ENCODE peak calls at places on chromosome 9, in seven cellular contexts. M is ovary, I is IMR-90, R is lung, X is adipocyte, F is aorta, S is heart left ventricle. Y is an unnamed sample.

GRCh38 chr9:93824386-93825294 is 130.5 kb downstream of the BARX1 start:
- DNase-seq in F (no peak), I (no peak), S (no peak), X (no peak), M (no peak), R (no peak), Y (no peak)

GRCh38 chr9:105308448-105309412 is 64.3 kb downstream of the SLC44A1 start:
- DNase-seq in M (no peak), S (no peak), I (no peak), X (no peak), F (no peak), R (no peak), Y (no peak)

GRCh38 chr9:93684806-93685553 is 108.6 kb downstream of the PHF2 start:
- DNase-seq in X (peak; percentile 22), I (peak; percentile 24), S (no peak), F (peak; percentile 15), M (no peak), R (peak; percentile 10), Y (no peak)

GRCh38 chr9:78121488-78121887 is 89.9 kb upstream of the GNAQ start:
- DNase-seq in I (peak; percentile 58), F (peak; percentile 80), M (peak; percentile 48), R (peak; percentile 72), X (peak; percentile 78), S (peak; percentile 38), Y (peak; percentile 69)

GRCh38 chr9:14156046-14156445 is 157.9 kb downstream of the NFIB start:
- DNase-seq in S (no peak), F (no peak), M (no peak), R (no peak), X (no peak), I (no peak), Y (no peak)

GRCh38 chr9:2863831-2864230 is 19.9 kb upstream of the PUM3 start:
- DNase-seq in F (no peak), S (no peak), R (no peak), M (no peak), I (no peak), X (no peak), Y (no peak)

GRCh38 chr9:77375956-77376532 is 198.7 kb downstream of the VPS13A start:
- DNase-seq in F (no peak), S (no peak), R (no peak), X (peak; percentile 51), M (no peak), I (peak; percentile 47), Y (no peak)

GRCh38 chr9:71965403-71965802 is 54.0 kb downstream of the C9orf85 start:
- DNase-seq in X (no peak), S (no peak), F (no peak), I (no peak), R (no peak), M (no peak), Y (no peak)

GRCh38 chr9:91071185-91071990 is 269.8 kb downstream of the SYK start:
- DNase-seq in F (no peak), I (peak; percentile 99), X (peak; percentile 42), S (no peak), R (no peak), M (no peak), Y (no peak)

GRCh38 chr9:123073991-123074422 is 40.5 kb downstream of the GPR21 start:
- DNase-seq in I (peak; percentile 57), S (no peak), M (no peak), F (no peak), X (peak; percentile 63), R (no peak), Y (no peak)

GRCh38 chr9:130858734-130859705 is 24.0 kb downstream of the ABL1 start:
- DNase-seq in M (no peak), S (no peak), R (no peak), X (no peak), F (no peak), I (no peak), Y (no peak)

GRCh38 chr9:81113408-81114124 is 575.8 kb downstream of the TLE1 start:
- DNase-seq in R (no peak), X (no peak), F (no peak), S (no peak), M (no peak), I (no peak), Y (no peak)

GRCh38 chr9:119933191-119933590 is 564.0 kb upstream of the BRINP1 start:
- DNase-seq in I (no peak), R (no peak), X (no peak), M (no peak), S (no peak), F (no peak), Y (no peak)

GRCh38 chr9:114696814-114697544 is 15.0 kb upstream of the TEX48 start:
- DNase-seq in R (no peak), I (peak; percentile 62), X (peak; percentile 38), S (no peak), F (no peak), M (no peak), Y (no peak)

GRCh38 chr9:109297899-109298298 is 23.0 kb downstream of the EPB41L4B start:
- DNase-seq in S (no peak), F (no peak), R (no peak), I (peak; percentile 66), M (no peak), X (peak; percentile 21), Y (no peak)

GRCh38 chr9:134622896-134623407 is 18.7 kb upstream of the COL5A1 start:
- DNase-seq in F (no peak), X (no peak), R (no peak), M (no peak), S (no peak), I (no peak), Y (peak; percentile 66)

GRCh38 chr9:677461-678097 is 163.9 kb upstream of the DMRT1 start:
- DNase-seq in S (no peak), X (no peak), M (no peak), I (no peak), R (peak; percentile 28), F (no peak), Y (no peak)

GRCh38 chr9:9523476-9523875 is 1089.3 kb downstream of the PTPRD start:
- DNase-seq in S (no peak), X (no peak), I (no peak), R (no peak), M (no peak), F (no peak), Y (no peak)

GRCh38 chr9:18296702-18297531 is 177.0 kb upstream of the ADAMTSL1 start:
- DNase-seq in F (no peak), I (peak; percentile 53), R (no peak), M (no peak), S (no peak), X (peak; percentile 45), Y (no peak)

GRCh38 chr9:87812375-87813118 is 70.1 kb upstream of the SPATA31E1 start:
- DNase-seq in F (no peak), R (no peak), M (no peak), X (peak; percentile 73), S (no peak), I (peak; percentile 66), Y (no peak)

GRCh38 chr9:134425401-134425800 is 99.1 kb downstream of the RXRA start:
- DNase-seq in S (no peak), X (no peak), M (no peak), I (no peak), F (no peak), R (no peak), Y (no peak)

GRCh38 chr9:98764351-98764750 is 32.0 kb downstream of the ANKS6 start:
- DNase-seq in X (peak; percentile 10), S (no peak), F (no peak), M (no peak), I (peak; percentile 24), R (no peak), Y (no peak)

GRCh38 chr9:29830815-29831214 is 2257.5 kb upstream of the C9orf72 start:
- DNase-seq in R (no peak), X (no peak), I (no peak), M (no peak), S (no peak), F (no peak), Y (no peak)

GRCh38 chr9:33921967-33922895 is 105.3 kb downstream of the UBE2R2 start:
- DNase-seq in F (no peak), R (no peak), I (no peak), X (peak; percentile 41), M (no peak), S (no peak), Y (no peak)

GRCh38 chr9:96033896-96034295 is 158.4 kb downstream of the ERCC6L2 start:
- DNase-seq in X (no peak), R (no peak), F (no peak), M (no peak), I (no peak), S (no peak), Y (no peak)

GRCh38 chr9:96031366-96031824 is 155.9 kb downstream of the ERCC6L2 start:
- DNase-seq in I (no peak), X (peak; percentile 54), F (peak; percentile 82), R (peak; percentile 60), M (peak; percentile 57), S (peak; percentile 39), Y (peak; percentile 97)

GRCh38 chr9:96034553-96035122 is 159.1 kb downstream of the ERCC6L2 start:
- DNase-seq in X (no peak), S (no peak), F (no peak), M (no peak), R (no peak), I (no peak), Y (no peak)

GRCh38 chr9:96029722-96030515 is 154.4 kb downstream of the ERCC6L2 start:
- DNase-seq in F (no peak), R (no peak), X (no peak), S (no peak), I (no peak), M (no peak), Y (no peak)

DNA sequence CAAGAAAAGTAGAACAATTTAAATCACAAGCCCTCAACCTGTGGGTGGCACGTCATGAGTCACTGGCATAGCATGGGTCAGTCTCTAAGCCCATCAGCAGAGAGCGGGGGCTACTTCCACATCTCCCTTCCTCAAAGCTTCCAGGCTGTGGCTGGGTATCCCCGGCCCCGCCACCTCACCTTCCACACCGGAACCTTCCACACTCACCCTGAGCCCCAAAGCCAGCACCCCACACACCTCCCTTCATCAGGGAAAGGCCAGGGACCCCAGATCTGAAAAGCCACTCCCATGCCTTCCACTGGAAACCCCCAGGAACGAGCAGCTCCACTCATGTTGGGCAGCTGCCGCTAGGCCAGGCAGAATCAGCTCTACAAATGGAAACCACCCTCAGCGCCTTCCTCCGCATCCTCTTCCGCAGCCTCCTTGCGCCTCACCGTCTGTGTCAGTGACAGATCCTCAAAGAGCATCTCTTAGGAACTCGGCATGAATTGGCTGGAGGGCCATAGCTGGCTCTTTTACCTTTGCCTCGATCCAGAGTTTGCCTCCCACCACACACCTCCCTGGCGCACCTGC is 156.6 kb downstream of the ERCC6L2 start:
- DNase-seq in F (no peak), S (no peak), R (no peak), I (no peak), X (no peak), M (no peak), Y (no peak)
- H3K9me3 ChIP-seq in F (no peaks in the 10 kb centered on the region), S (no peaks in the 10 kb centered on the region), R (no peaks in the 10 kb centered on the region), I (peaks cover 10% of the 10 kb centered on the region), X (no peaks in the 10 kb centered on the region), M (no peaks in the 10 kb centered on the region), Y (no peaks in the 10 kb centered on the region)

GRCh38 chr9:136502196-136502595 is 19.4 kb upstream of the SEC16A start:
- DNase-seq in M (no peak), R (no peak), S (no peak), X (no peak), F (no peak), I (no peak), Y (no peak)
- H3K36me3 ChIP-seq in M (no peaks in the 10 kb centered on the region), R (peaks cover 20% of the 10 kb centered on the region), S (peaks cover 80% of the 10 kb centered on the region), X (peaks cover 76% of the 10 kb centered on the region), F (no peaks in the 10 kb centered on the region), I (peaks cover 79% of the 10 kb centered on the region), Y (peaks cover 96% of the 10 kb centered on the region)

GRCh38 chr9:101408374-101409078 is 9.9 kb downstream of the ZNF189 start:
- DNase-seq in R (no peak), I (no peak), F (no peak), S (no peak), M (no peak), X (no peak), Y (no peak)
- H3K9me3 ChIP-seq in R (peaks cover 51% of the 10 kb centered on the region), I (peaks cover 64% of the 10 kb centered on the region), F (peaks cover 14% of the 10 kb centered on the region), S (peaks cover 100% of the 10 kb centered on the region), M (peaks cover 55% of the 10 kb centered on the region), X (peaks cover 90% of the 10 kb centered on the region), Y (peaks cover 73% of the 10 kb centered on the region)

GRCh38 chr9:32434892-32435291 is 50.4 kb downstream of the ACO1 start:
- DNase-seq in S (no peak), M (no peak), R (no peak), I (peak; percentile 59), F (no peak), X (no peak), Y (no peak)
- H3K36me3 ChIP-seq in S (peaks cover 17% of the 10 kb centered on the region), M (no peaks in the 10 kb centered on the region), R (peaks cover 35% of the 10 kb centered on the region), I (peaks cover 70% of the 10 kb centered on the region), F (peaks cover 10% of the 10 kb centered on the region), X (peaks cover 100% of the 10 kb centered on the region), Y (peaks cover 55% of the 10 kb centered on the region)